ENCODE peak calls at places on chromosomes 11 and 22, in ten cellular contexts. I is A172; K is activated T-cell treated with anti-CD3 and anti-CD28 coated beads, Interleukin-2, amount 50 U/mL, for 72 hours; Y is fibroblast of lung; W is activated CD8-positive, alpha-beta memory T cell treated with anti-CD3 and anti-CD28 coated beads for 24 hours; A is activated effector memory CD4-positive, alpha-beta T cell treated with Interleukin-2 at 50 U/mL for 16 hours; M is activated naive CD8-positive, alpha-beta T cell treated with anti-CD3 and anti-CD28 coated beads for 36 hours; E is NCI-H1694; R is H54; F is left ventricle myocardium superior. B is an unnamed sample.

GRCh38 chr22:30195245-30196140 is 51.1 kb downstream of the LIF start:
- DNase-seq in E (no peak), A (no peak), W (peak), K (peak), I (no peak), F (no peak), M (no peak), R (no peak), Y (peak), B (no peak)

GRCh38 chr11:58394195-58394594 is 12.5 kb downstream of the OR5B3 start:
- DNase-seq in R (peak), F (no peak), K (no peak), I (no peak), A (no peak), Y (peak), E (no peak), M (no peak), W (no peak), B (no peak)

GRCh38 chr11:122853971-122854446 is 15.7 kb downstream of the CRTAM start:
- DNase-seq in M (no peak), Y (peak), E (peak), A (no peak), R (no peak), W (no peak), K (peak), I (peak), F (no peak), B (peak)

GRCh38 chr11:46523290-46523689 is 70.5 kb downstream of the AMBRA1 start:
- DNase-seq in A (no peak), R (no peak), I (no peak), W (no peak), M (no peak), K (no peak), E (no peak), Y (no peak), F (no peak), B (no peak)

GRCh38 chr11:56659755-56660154 is 3.7 kb upstream of the OR5AR1 start:
- DNase-seq in R (no peak), K (no peak), E (no peak), F (no peak), Y (no peak), M (no peak), I (no peak), W (no peak), A (no peak), B (no peak)

GRCh38 chr11:120759046-120759445 is 247.5 kb downstream of the GRIK4 start:
- DNase-seq in Y (no peak), K (no peak), A (no peak), M (no peak), F (no peak), W (no peak), E (no peak), R (no peak), I (no peak), B (no peak)

GRCh38 chr11:2380807-2381350 is 3.8 kb downstream of the CD81 start:
- DNase-seq in K (no peak), Y (no peak), M (no peak), I (peak), W (no peak), A (no peak), E (no peak), F (peak), R (no peak), B (no peak)

GRCh38 chr11:112241486-112241885 is 15.3 kb downstream of the PTS start:
- DNase-seq in I (peak), Y (peak), M (no peak), R (no peak), K (no peak), F (no peak), E (no peak), A (no peak), W (no peak), B (no peak)

GRCh38 chr11:45801723-45802315 is 3.1 kb upstream of the SLC35C1 start:
- DNase-seq in R (no peak), Y (no peak), W (no peak), F (no peak), I (no peak), A (no peak), M (no peak), K (no peak), E (no peak), B (no peak)

GRCh38 chr22:26550498-26551033 is 38.3 kb upstream of the TFIP11 start:
- DNase-seq in I (peak), E (no peak), Y (peak), W (no peak), F (peak), R (peak), K (no peak), A (no peak), M (no peak), B (no peak)

GRCh38 chr11:99277281-99277680 is 256.5 kb downstream of the CNTN5 start:
- DNase-seq in I (no peak), Y (no peak), K (no peak), F (no peak), R (no peak), A (no peak), W (no peak), E (no peak), M (no peak), B (no peak)

GRCh38 chr22:27656970-27657369 is 144.6 kb downstream of the MN1 start:
- DNase-seq in A (no peak), M (no peak), K (no peak), W (no peak), F (no peak), E (no peak), Y (no peak), I (no peak), R (no peak), B (no peak)

GRCh38 chr22:50545522-50546325 is at the start of gene KLHDC7B:
- DNase-seq in M (peak), W (peak), R (no peak), F (no peak), Y (no peak), E (no peak), A (no peak), I (no peak), K (peak), B (peak)

GRCh38 chr11:95200781-95201457 is 30.1 kb downstream of the SESN3 start:
- DNase-seq in E (no peak), R (no peak), W (no peak), I (no peak), Y (no peak), F (no peak), M (no peak), K (no peak), A (no peak), B (no peak)

GRCh38 chr22:48889209-48889830 is 938.4 kb downstream of the BRD1 start:
- DNase-seq in M (no peak), Y (no peak), I (no peak), E (no peak), R (no peak), F (peak), A (no peak), W (peak), K (no peak), B (no peak)